ENCODE peak calls at places on chromosome 2, in four cellular contexts. F, O, P and C are unnamed samples.

GRCh38 chr2:138267161-138267901 is 234.2 kb upstream of the SPOPL start:
- DNase-seq in O (peak; percentile 63), P (peak; percentile 32), F (no peak), C (no peak)

GRCh38 chr2:54374965-54375364 is 81.2 kb upstream of the SPTBN1 start:
- DNase-seq in F (no peak), P (no peak), O (no peak), C (no peak)

GRCh38 chr2:36618381-36618780 is 20.4 kb upstream of the FEZ2 start:
- DNase-seq in P (peak; percentile 74), O (peak; percentile 78), F (peak; percentile 88), C (no peak)

GRCh38 chr2:72115361-72116080 is 32.1 kb downstream of the CYP26B1 start:
- DNase-seq in P (peak; percentile 91), F (no peak), O (peak; percentile 51), C (peak; percentile 99)

GRCh38 chr2:241811209-241811951 is 2.4 kb downstream of the NEU4 start:
- DNase-seq in P (no peak), O (no peak), F (no peak), C (no peak)

GRCh38 chr2:57373530-57373929 is 673.1 kb upstream of the VRK2 start:
- DNase-seq in P (peak; percentile 71), F (no peak), O (peak; percentile 50), C (no peak)

GRCh38 chr2:229674830-229675530 is 39.4 kb downstream of the DNER start:
- DNase-seq in F (no peak), P (no peak), O (no peak), C (peak; percentile 60)

GRCh38 chr2:8197101-8197500 is 484.8 kb upstream of the ID2 start:
- DNase-seq in P (peak; percentile 17), F (no peak), O (no peak), C (no peak)

GRCh38 chr2:88234760-88235159 is 64.6 kb downstream of the THNSL2 start:
- DNase-seq in P (no peak), F (no peak), O (no peak), C (peak; percentile 44)

GRCh38 chr2:234771985-234772774 is 179.6 kb upstream of the SH3BP4 start:
- DNase-seq in P (peak; percentile 48), O (peak; percentile 78), F (no peak), C (no peak)

GRCh38 chr2:100742884-100743283 is 77.1 kb upstream of the NPAS2 start:
- DNase-seq in O (peak; percentile 94), F (no peak), P (peak; percentile 85), C (no peak)

GRCh38 chr2:117056376-117056748 is 758.1 kb upstream of the DDX18 start:
- DNase-seq in P (no peak), O (no peak), F (no peak), C (no peak)

GRCh38 chr2:151423760-151424159 is 14.1 kb downstream of the RIF1 start:
- DNase-seq in O (peak; percentile 54), P (no peak), F (no peak), C (no peak)

GRCh38 chr2:69059731-69060290 is 46.8 kb downstream of the ANTXR1 start:
- DNase-seq in F (no peak), O (peak; percentile 42), P (no peak), C (no peak)

GRCh38 chr2:152506843-152507242 is 171.9 kb downstream of the FMNL2 start:
- DNase-seq in O (no peak), P (peak; percentile 88), F (no peak), C (no peak)

GRCh38 chr2:54423213-54423612 is 32.9 kb upstream of the SPTBN1 start:
- DNase-seq in P (no peak), F (no peak), O (no peak), C (no peak)

GRCh38 chr2:241372376-241372992 is 16.4 kb downstream of the FARP2 start:
- DNase-seq in O (no peak), F (no peak), P (no peak), C (no peak)

GRCh38 chr2:185502351-185502750 is 236.3 kb upstream of the FSIP2 start:
- DNase-seq in F (no peak), P (no peak), O (no peak), C (no peak)

GRCh38 chr2:102251042-102251848 is 60.1 kb upstream of the IL1RL1 start:
- DNase-seq in O (no peak), F (peak; percentile 83), P (no peak), C (no peak)
- TF ChIP-seq CTCF in O (peak; percentile 44), F (peak; percentile 79), P (peak; percentile 84), C (peak; percentile 74)

DNA sequence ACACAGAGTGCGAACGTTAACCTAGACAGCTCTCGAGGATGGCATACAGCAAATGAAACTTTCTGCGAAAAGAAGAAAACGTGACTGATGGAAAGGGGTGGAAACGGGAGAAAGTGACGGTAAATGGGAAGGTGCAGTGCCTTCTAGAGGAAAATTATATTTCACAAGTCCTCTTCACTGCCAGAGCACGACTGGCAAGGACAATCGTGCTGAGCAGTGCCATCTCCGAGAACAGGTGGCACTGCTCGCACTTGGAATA is 425 bp downstream of the STAT1 start:
- DNase-seq in F (peak; percentile 11), O (no peak), P (no peak), C (no peak)
- TF ChIP-seq CTCF in F (peak; percentile 3), O (no peak), P (no peak), C (no peak)

GRCh38 chr2:203396667-203397066 is 68.5 kb downstream of the ABI2 start:
- DNase-seq in O (no peak), F (peak; percentile 90), P (no peak), C (no peak)
- TF ChIP-seq CTCF in O (peak; percentile 47), F (peak; percentile 69), P (peak; percentile 57), C (peak; percentile 43)

DNA sequence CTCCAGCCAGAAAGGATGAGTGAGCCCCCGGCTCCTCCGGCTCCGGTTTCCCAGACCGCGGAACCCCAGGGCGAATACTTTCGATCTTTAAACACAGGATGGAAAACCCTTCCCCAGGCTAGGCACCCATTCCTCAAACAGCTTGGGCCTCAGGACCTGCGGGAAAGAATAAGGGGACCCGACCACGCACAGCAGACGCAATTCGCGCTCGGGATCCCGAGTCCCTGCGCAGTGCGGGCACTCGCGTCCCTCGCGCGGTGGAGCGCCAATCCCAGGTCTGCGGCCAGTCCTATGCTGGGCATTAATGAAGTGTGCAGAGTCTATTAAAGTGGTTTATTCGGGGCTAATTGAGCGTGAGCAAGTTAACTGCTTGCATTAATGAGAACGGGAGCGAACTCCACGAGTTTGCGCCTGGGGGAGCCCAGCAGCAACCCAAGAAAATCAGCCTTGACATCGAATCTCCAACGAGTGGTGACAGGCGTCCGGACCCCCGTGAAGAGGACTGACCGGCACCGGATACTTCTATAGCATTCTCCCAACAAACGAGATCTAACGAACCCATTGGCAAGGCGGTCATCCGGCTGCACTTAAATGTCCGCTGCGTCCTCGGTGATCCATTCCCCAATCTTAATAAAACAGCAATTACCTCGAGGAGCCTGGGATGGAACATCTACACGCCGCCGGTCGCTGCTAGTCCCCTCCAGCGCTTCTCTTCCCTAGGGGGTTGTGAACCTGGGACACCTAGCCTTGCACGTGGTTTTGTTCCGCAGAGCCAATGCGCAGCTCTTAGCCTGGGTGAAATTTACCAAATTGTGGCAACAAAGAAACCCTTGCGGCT is 1.7 kb downstream of the OSR1 start:
- DNase-seq in F (peak; percentile 56), P (no peak), O (peak; percentile 12), C (peak; percentile 70)
- TF ChIP-seq CTCF in F (no peak), P (peak; percentile 2), O (no peak), C (no peak)

GRCh38 chr2:201407265-201407664 is 44.0 kb downstream of the TRAK2 start:
- DNase-seq in F (no peak), O (no peak), P (no peak), C (no peak)

GRCh38 chr2:201402651-201403573 is 45.8 kb upstream of the FLACC1 start:
- DNase-seq in P (no peak), O (peak; percentile 51), F (no peak), C (no peak)

GRCh38 chr2:201406077-201406662 is 45.1 kb downstream of the TRAK2 start:
- DNase-seq in O (peak; percentile 95), F (no peak), P (no peak), C (no peak)

GRCh38 chr2:201403904-201404303 is 46.8 kb upstream of the FLACC1 start:
- DNase-seq in P (no peak), O (peak; percentile 52), F (no peak), C (no peak)

DNA sequence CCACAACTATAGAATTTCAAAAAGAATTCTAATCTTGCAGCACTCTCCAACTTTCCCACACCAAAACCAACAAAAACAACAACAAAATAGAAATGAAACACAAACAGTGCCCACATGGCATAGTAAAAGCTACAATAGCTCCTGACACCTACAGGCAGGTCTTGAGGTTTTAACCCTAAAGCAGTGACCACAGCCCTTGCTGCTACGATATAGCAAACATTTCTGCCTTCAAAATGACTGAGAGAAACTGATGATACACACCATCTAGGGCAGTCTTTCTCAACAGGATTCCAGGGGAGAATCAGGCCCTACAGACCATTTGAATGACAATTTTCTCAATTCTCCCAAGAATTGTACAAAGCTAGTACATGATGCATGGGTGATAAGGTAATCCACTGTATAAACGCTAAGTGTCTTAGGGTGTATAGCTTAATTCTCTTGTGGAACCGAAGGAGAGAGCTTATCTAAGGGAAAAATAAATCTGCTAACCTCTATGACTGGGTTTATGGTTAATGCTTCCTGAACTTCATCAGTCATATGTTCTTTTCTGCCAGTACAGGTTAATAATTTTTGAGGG is 46.5 kb downstream of the TRAK2 start:
- DNase-seq in O (peak; percentile 66), F (peak; percentile 8), P (no peak), C (no peak)
- TF ChIP-seq CTCF in O (no peak), F (no peak), P (no peak), C (no peak)

GRCh38 chr2:212928681-212929080 is 222.7 kb downstream of the IKZF2 start:
- DNase-seq in F (no peak), P (no peak), O (peak; percentile 71), C (no peak)
- TF ChIP-seq CTCF in F (no peak), P (no peak), O (no peak), C (no peak)

GRCh38 chr2:216216951-216217903 is 108.1 kb downstream of the XRCC5 start:
- DNase-seq in P (peak; percentile 59), F (no peak), O (peak; percentile 81), C (no peak)

GRCh38 chr2:216214768-216215167 is 105.6 kb downstream of the XRCC5 start:
- DNase-seq in F (no peak), O (no peak), P (no peak), C (no peak)

GRCh38 chr2:216219866-216220265 is 110.7 kb downstream of the XRCC5 start:
- DNase-seq in F (no peak), P (no peak), O (no peak), C (no peak)

GRCh38 chr2:216217904-216218260 is 108.7 kb downstream of the XRCC5 start:
- DNase-seq in P (no peak), O (no peak), F (no peak), C (no peak)

DNA sequence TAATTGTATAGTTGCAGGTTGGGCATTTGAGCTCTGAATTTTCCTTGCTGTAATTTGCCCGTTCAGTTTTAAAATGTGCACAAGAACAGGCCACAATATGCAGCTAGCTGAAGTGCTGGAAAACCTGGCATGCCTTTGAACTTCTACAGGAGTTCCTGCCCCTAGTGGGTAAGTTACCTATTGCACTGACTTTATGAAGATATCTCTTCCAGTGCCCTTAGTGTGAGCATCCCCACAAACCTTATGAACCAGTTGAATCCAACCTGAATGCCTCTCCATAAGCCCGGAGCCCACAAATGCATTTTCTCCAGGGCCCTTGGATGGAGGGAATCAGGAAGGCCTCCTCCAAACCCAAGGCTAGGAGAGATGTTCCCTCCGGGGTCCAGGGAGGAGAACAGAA is 106.8 kb downstream of the XRCC5 start:
- DNase-seq in F (peak; percentile 82), P (no peak), O (peak; percentile 29), C (no peak)
- TF ChIP-seq CTCF in F (peak; percentile 46), P (peak; percentile 64), O (peak; percentile 53), C (peak; percentile 35)